ENCODE peak calls at places on chromosomes 16 and 17, in four cellular contexts. U is NCI-H1694 treated with DMSO at 0.1 percent for 48 hours, G is mucosa of descending colon, I is NCI-H460. S is an unnamed sample.

GRCh38 chr16:89357055-89357454 is 133.3 kb downstream of the ANKRD11 start:
- DNase-seq in I (no peak), G (no peak), U (no peak), S (no peak)

GRCh38 chr17:67053438-67054000 is 9.2 kb downstream of the CACNG1 start:
- DNase-seq in I (no peak), U (no peak), G (no peak), S (no peak)

GRCh38 chr17:47316316-47316715 is 7.4 kb upstream of the EFCAB13 start:
- DNase-seq in U (no peak), G (no peak), I (no peak), S (no peak)

GRCh38 chr16:27241658-27242057 is 26.9 kb downstream of the NSMCE1 start:
- DNase-seq in I (no peak), G (no peak), U (no peak), S (no peak)

GRCh38 chr17:78628547-78629435 is 51.6 kb upstream of the DNAH17 start:
- DNase-seq in U (no peak), G (no peak), I (no peak), S (no peak)

GRCh38 chr16:3431779-3432219 is 11.5 kb downstream of the ZNF597 start:
- DNase-seq in U (no peak), G (peak), I (no peak), S (peak)

GRCh38 chr17:2233441-2233947 is 70.1 kb downstream of the SMG6 start:
- DNase-seq in U (no peak), I (no peak), G (no peak), S (no peak)

GRCh38 chr17:7982171-7982570 is 20.2 kb upstream of the GUCY2D start:
- DNase-seq in U (no peak), G (no peak), I (no peak), S (no peak)

GRCh38 chr16:56709686-56710040 is 20.3 kb upstream of the NUP93 start:
- DNase-seq in I (no peak), U (no peak), G (no peak), S (no peak)

GRCh38 chr17:9568957-9569588 is 6.5 kb downstream of the STX8 start:
- DNase-seq in G (no peak), I (no peak), U (no peak), S (no peak)

GRCh38 chr17:4940625-4941021 is 555 bp downstream of the RNF167 start:
- DNase-seq in G (peak), U (no peak), I (no peak), S (no peak)

GRCh38 chr17:65071861-65072260 is 15.3 kb upstream of the GNA13 start:
- DNase-seq in G (no peak), I (no peak), U (no peak), S (no peak)

GRCh38 chr17:63741251-63742049 is at the start of gene STRADA:
- DNase-seq in I (peak), G (peak), U (peak), S (peak)

GRCh38 chr17:28743243-28744103 is at the start of gene TRAF4:
- DNase-seq in G (peak), I (peak), U (peak), S (peak)

GRCh38 chr16:84096447-84097005 is 20.2 kb downstream of the MBTPS1 start:
- DNase-seq in U (no peak), I (no peak), G (no peak), S (no peak)

GRCh38 chr16:73966851-73967250 is 329.8 kb upstream of the PSMD7 start:
- DNase-seq in I (no peak), U (no peak), G (no peak), S (no peak)

GRCh38 chr16:74275031-74275636 is 21.5 kb upstream of the PSMD7 start:
- DNase-seq in G (no peak), I (peak), U (peak), S (no peak)

GRCh38 chr16:3952342-3953131 is 72.0 kb upstream of the CREBBP start:
- DNase-seq in U (no peak), I (no peak), G (peak), S (no peak)

GRCh38 chr17:70563301-70563820 is 394.0 kb downstream of the KCNJ2 start:
- DNase-seq in G (no peak), I (no peak), U (peak), S (no peak)

GRCh38 chr16:17469742-17470001 is 1.1 kb downstream of the XYLT1 start:
- DNase-seq in I (no peak), G (no peak), U (no peak), S (no peak)